ENCODE peak calls at places on chromosome 2, in ten cellular contexts. N, A, J, L, Y, Z, R, V, P and M are unnamed samples.
A peak's percentile ranks its signal among the peaks of the same experiment; 100 is the strongest.

GRCh38 chr2:179749210-179749609 is 112.2 kb downstream of the ZNF385B start:
- DNase-seq in Y (no peak), J (no peak), N (no peak), L (no peak), R (no peak), A (no peak), Z (peak; percentile 50), V (no peak), P (no peak), M (no peak)

GRCh38 chr2:189412330-189412953 is 28.8 kb upstream of the WDR75 start:
- DNase-seq in L (peak; percentile 12), V (peak; percentile 40), R (peak; percentile 24), J (no peak), P (peak; percentile 22), Z (peak; percentile 46), Y (no peak), N (peak; percentile 32), A (no peak), M (no peak)

GRCh38 chr2:172345951-172346555 is 81.3 kb upstream of the ITGA6 start:
- DNase-seq in A (no peak), J (no peak), Y (no peak), L (no peak), R (no peak), Z (no peak), V (no peak), P (no peak), N (no peak), M (no peak)

GRCh38 chr2:101200714-101201113 is 49.5 kb upstream of the TBC1D8 start:
- DNase-seq in R (peak; percentile 27), Y (no peak), A (no peak), L (no peak), N (no peak), P (no peak), V (no peak), Z (no peak), J (no peak), M (peak; percentile 11)

GRCh38 chr2:130728007-130728454 is 839 bp upstream of the GPR148 start:
- DNase-seq in Y (no peak), P (no peak), J (no peak), N (no peak), R (no peak), L (peak; percentile 82), V (peak; percentile 31), A (no peak), Z (peak; percentile 52), M (no peak)

GRCh38 chr2:189613077-189613636 is 32.6 kb upstream of the SLC40A1 start:
- DNase-seq in A (no peak), P (peak; percentile 32), Z (peak; percentile 76), J (no peak), L (peak; percentile 25), N (no peak), V (no peak), R (no peak), Y (no peak), M (no peak)

GRCh38 chr2:25606892-25607291 is 66.5 kb downstream of the DTNB start:
- DNase-seq in P (peak; percentile 13), J (no peak), R (no peak), Y (no peak), L (no peak), Z (peak; percentile 10), N (peak; percentile 39), A (no peak), V (no peak), M (no peak)

GRCh38 chr2:181176540-181176939 is 196.1 kb downstream of the UBE2E3 start:
- DNase-seq in A (no peak), V (no peak), J (no peak), P (no peak), L (no peak), R (no peak), Y (no peak), Z (no peak), N (no peak), M (no peak)

GRCh38 chr2:204863351-204863750 is 318.1 kb downstream of the PARD3B start:
- DNase-seq in P (no peak), Y (no peak), Z (no peak), V (no peak), R (no peak), L (no peak), N (no peak), J (no peak), A (no peak), M (no peak)

GRCh38 chr2:68104111-68104835 is 41.5 kb upstream of the C1D start:
- DNase-seq in Y (no peak), R (no peak), Z (no peak), L (no peak), P (no peak), V (no peak), N (no peak), A (no peak), J (no peak), M (no peak)

GRCh38 chr2:238989484-238989883 is 141.6 kb downstream of the TWIST2 start:
- DNase-seq in L (no peak), V (no peak), N (no peak), P (no peak), A (no peak), J (no peak), R (no peak), Y (no peak), Z (no peak), M (no peak)

GRCh38 chr2:177599956-177600355 is 207.4 kb downstream of the AGPS start:
- DNase-seq in J (no peak), R (no peak), Y (no peak), L (no peak), V (no peak), N (no peak), P (no peak), A (no peak), Z (no peak), M (no peak)
- H3K4me1 ChIP-seq in J (peaks cover 4% of the 10 kb centered on the region), R (no peaks in the 10 kb centered on the region), Y (peaks cover 17% of the 10 kb centered on the region), L (peaks cover 11% of the 10 kb centered on the region), V (peaks cover 3% of the 10 kb centered on the region), N (peaks cover 21% of the 10 kb centered on the region), P (no peaks in the 10 kb centered on the region), A (peaks cover 21% of the 10 kb centered on the region), Z (peaks cover 11% of the 10 kb centered on the region), M (no peaks in the 10 kb centered on the region)

DNA sequence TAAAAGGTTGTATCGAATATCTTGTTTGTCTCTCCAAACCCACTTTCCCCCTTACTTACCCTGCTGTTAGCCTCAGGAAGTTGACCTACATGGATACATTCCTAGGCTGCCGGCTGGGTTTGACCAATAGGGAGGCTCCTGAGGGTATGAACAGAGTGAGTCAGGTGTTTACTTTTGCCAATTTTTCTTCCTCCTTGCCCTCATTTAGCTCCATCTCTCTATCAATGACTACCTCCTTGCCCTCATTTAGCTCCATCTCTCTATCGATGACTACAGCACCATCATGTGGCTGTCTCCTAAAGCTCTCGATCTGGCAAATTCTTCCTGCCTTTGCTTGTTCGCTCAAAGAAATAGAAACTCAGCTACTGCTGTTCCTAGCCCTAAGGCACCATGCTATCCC is 571.9 kb upstream of the CRIM1 start:
- DNase-seq in L (peak; percentile 26), V (no peak), Y (no peak), N (no peak), R (no peak), Z (no peak), A (no peak), J (no peak), P (peak; percentile 1), M (no peak)
- TF ChIP-seq CTCF in L (no peak), V (no peak), Y (no peak), N (no peak), R (no peak), Z (no peak), A (no peak), J (no peak), P (no peak), M (no peak)

GRCh38 chr2:198178766-198179165 is 374.4 kb downstream of the PLCL1 start:
- DNase-seq in A (no peak), Y (no peak), J (no peak), R (no peak), Z (no peak), V (no peak), L (no peak), P (no peak), N (no peak), M (no peak)

GRCh38 chr2:198177040-198177439 is 372.6 kb downstream of the PLCL1 start:
- DNase-seq in V (no peak), A (no peak), Y (no peak), P (no peak), L (no peak), R (no peak), Z (no peak), N (no peak), J (no peak), M (no peak)

GRCh38 chr2:198168651-198169050 is 364.3 kb downstream of the PLCL1 start:
- DNase-seq in Y (no peak), N (no peak), L (no peak), R (no peak), J (no peak), P (no peak), Z (no peak), V (no peak), A (no peak), M (no peak)

GRCh38 chr2:198173864-198174263 is 369.5 kb downstream of the PLCL1 start:
- DNase-seq in P (no peak), R (no peak), Z (no peak), N (no peak), A (no peak), L (no peak), Y (no peak), J (no peak), V (no peak), M (no peak)

DNA sequence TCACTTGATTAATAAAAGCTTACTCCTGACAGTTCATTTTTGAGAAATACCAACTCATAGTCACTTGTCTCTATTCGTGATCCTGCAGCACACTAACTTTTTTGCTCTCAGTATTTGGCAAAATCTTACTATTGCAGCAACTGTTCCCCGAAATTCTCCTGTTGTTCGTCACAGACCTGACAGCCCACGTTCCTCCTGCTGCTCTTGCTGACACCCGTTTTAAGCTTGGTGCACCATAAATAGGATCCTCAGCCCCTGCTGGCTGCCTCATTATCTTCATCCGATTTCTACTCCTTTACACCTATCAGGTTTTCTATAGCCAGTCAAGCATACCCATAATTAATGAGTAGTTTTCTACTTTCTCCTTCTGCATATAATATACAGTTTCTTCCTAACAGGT is 368.8 kb downstream of the PLCL1 start:
- DNase-seq in N (no peak), Z (peak; percentile 44), P (no peak), L (no peak), J (no peak), Y (no peak), V (no peak), R (no peak), A (no peak), M (no peak)
- H3K27ac ChIP-seq in N (no peak overlapping the region), Z (no peak overlapping the region), P (no peak overlapping the region), L (no peak overlapping the region), J (no peak overlapping the region), Y (no peak overlapping the region), V (no peak overlapping the region), R (no peak overlapping the region), A (no peak overlapping the region), M (no peak overlapping the region)

DNA sequence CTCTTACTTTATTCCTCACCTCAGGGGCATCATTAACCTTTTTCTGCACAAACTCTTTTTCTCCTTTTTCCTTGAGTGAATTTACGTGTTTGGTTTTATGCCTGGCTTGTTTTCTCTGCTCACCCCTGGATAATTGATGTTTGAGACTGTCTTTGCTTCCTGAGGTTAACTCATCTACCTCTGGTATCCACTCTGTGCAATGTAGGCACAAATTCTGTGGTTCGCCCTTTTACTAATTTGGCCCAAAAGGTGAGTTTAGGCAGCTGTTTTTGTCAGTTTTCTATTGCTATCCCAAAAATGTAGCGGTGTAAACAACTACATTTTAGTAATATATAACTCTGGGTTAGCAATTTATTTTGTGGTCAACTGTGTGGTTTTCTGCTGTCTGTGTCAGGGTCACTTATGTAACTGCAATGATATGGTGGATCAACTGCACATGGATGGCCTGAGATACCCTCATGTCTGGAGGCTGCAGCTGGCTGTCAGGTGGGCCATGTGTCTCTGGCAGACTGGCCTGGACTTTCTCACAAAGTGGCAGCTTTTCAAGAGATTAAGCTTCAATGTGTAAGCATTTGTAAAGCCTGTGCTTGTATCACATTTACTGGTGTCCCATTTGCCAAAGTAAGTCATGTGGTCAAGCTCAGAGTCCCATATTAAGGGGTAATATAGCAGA is 329.7 kb downstream of the FSIP2 start:
- DNase-seq in J (no peak), Z (peak; percentile 75), V (no peak), L (no peak), N (peak; percentile 64), R (no peak), P (no peak), A (peak; percentile 30), Y (no peak), M (no peak)
- H3K4me1 ChIP-seq in J (no peaks in the 10 kb centered on the region), Z (peaks cover 16% of the 10 kb centered on the region), V (no peaks in the 10 kb centered on the region), L (no peaks in the 10 kb centered on the region), N (peaks cover 14% of the 10 kb centered on the region), R (no peaks in the 10 kb centered on the region), P (no peaks in the 10 kb centered on the region), A (peaks cover 7% of the 10 kb centered on the region), Y (no peaks in the 10 kb centered on the region), M (no peaks in the 10 kb centered on the region)